ENCODE peak calls at places on chromosomes 11 and 22, in eight cellular contexts. One of them, this sample, is unnamed.

GRCh38 chr11:1392111-1392510 is 2.4 kb downstream of the BRSK2 start:
- DNase-seq in ecto neural progenitor cell: no peak
- DNase-seq in glomerular endothelial cell: no peak
- DNase-seq in substantia nigra: no peak
- DNase-seq in activated CD4-positive, alpha-beta T cell treated with anti-CD3 and anti-CD28 coated beads for 24 hours: no peak
- DNase-seq in CD4-positive, CD25-positive, alpha-beta regulatory T cell: no peak
- DNase-seq in NT2/D1: no peak
- DNase-seq in CD4-positive, alpha-beta T cell: no peak
- DNase-seq in this sample: no peak

GRCh38 chr11:1437500-1437899 is 47.8 kb downstream of the BRSK2 start:
- DNase-seq in CD4-positive, CD25-positive, alpha-beta regulatory T cell: no peak
- DNase-seq in activated CD4-positive, alpha-beta T cell treated with anti-CD3 and anti-CD28 coated beads for 24 hours: no peak
- DNase-seq in NT2/D1: no peak
- DNase-seq in substantia nigra: no peak
- DNase-seq in glomerular endothelial cell: no peak
- DNase-seq in CD4-positive, alpha-beta T cell: no peak
- DNase-seq in ecto neural progenitor cell: no peak
- DNase-seq in this sample: no peak

GRCh38 chr22:38230108-38230825 is 28.5 kb downstream of the MAFF start:
- DNase-seq in ecto neural progenitor cell: no peak
- DNase-seq in glomerular endothelial cell: peak
- DNase-seq in CD4-positive, alpha-beta T cell: peak
- DNase-seq in CD4-positive, CD25-positive, alpha-beta regulatory T cell: peak
- DNase-seq in substantia nigra: peak
- DNase-seq in activated CD4-positive, alpha-beta T cell treated with anti-CD3 and anti-CD28 coated beads for 24 hours: no peak
- DNase-seq in NT2/D1: peak
- DNase-seq in this sample: peak

GRCh38 chr11:86588566-86589090 is 83.8 kb downstream of the ME3 start:
- DNase-seq in CD4-positive, alpha-beta T cell: no peak
- DNase-seq in CD4-positive, CD25-positive, alpha-beta regulatory T cell: no peak
- DNase-seq in substantia nigra: no peak
- DNase-seq in ecto neural progenitor cell: peak
- DNase-seq in activated CD4-positive, alpha-beta T cell treated with anti-CD3 and anti-CD28 coated beads for 24 hours: no peak
- DNase-seq in glomerular endothelial cell: no peak
- DNase-seq in NT2/D1: no peak
- DNase-seq in this sample: no peak

GRCh38 chr22:30305519-30305905 is 16.2 kb upstream of the CASTOR1 start:
- DNase-seq in activated CD4-positive, alpha-beta T cell treated with anti-CD3 and anti-CD28 coated beads for 24 hours: no peak
- DNase-seq in glomerular endothelial cell: no peak
- DNase-seq in substantia nigra: no peak
- DNase-seq in CD4-positive, CD25-positive, alpha-beta regulatory T cell: peak
- DNase-seq in NT2/D1: no peak
- DNase-seq in ecto neural progenitor cell: no peak
- DNase-seq in CD4-positive, alpha-beta T cell: peak
- DNase-seq in this sample: peak

GRCh38 chr11:6813651-6814050 is 14.2 kb upstream of the OR6A2 start:
- DNase-seq in CD4-positive, CD25-positive, alpha-beta regulatory T cell: no peak
- DNase-seq in CD4-positive, alpha-beta T cell: no peak
- DNase-seq in substantia nigra: no peak
- DNase-seq in glomerular endothelial cell: no peak
- DNase-seq in ecto neural progenitor cell: no peak
- DNase-seq in NT2/D1: no peak
- DNase-seq in activated CD4-positive, alpha-beta T cell treated with anti-CD3 and anti-CD28 coated beads for 24 hours: no peak
- DNase-seq in this sample: no peak

GRCh38 chr22:20117656-20118571 is 888 bp upstream of the TRMT2A start:
- DNase-seq in CD4-positive, CD25-positive, alpha-beta regulatory T cell: peak
- DNase-seq in activated CD4-positive, alpha-beta T cell treated with anti-CD3 and anti-CD28 coated beads for 24 hours: peak
- DNase-seq in CD4-positive, alpha-beta T cell: no peak
- DNase-seq in substantia nigra: no peak
- DNase-seq in glomerular endothelial cell: no peak
- DNase-seq in ecto neural progenitor cell: no peak
- DNase-seq in NT2/D1: no peak
- DNase-seq in this sample: no peak

GRCh38 chr11:119461250-119461963 is 38.4 kb upstream of the THY1 start:
- DNase-seq in CD4-positive, alpha-beta T cell: no peak
- DNase-seq in substantia nigra: no peak
- DNase-seq in activated CD4-positive, alpha-beta T cell treated with anti-CD3 and anti-CD28 coated beads for 24 hours: no peak
- DNase-seq in ecto neural progenitor cell: no peak
- DNase-seq in CD4-positive, CD25-positive, alpha-beta regulatory T cell: no peak
- DNase-seq in glomerular endothelial cell: no peak
- DNase-seq in NT2/D1: no peak
- DNase-seq in this sample: no peak

GRCh38 chr11:1204381-1205101 is 18.3 kb upstream of the MUC5B start:
- DNase-seq in CD4-positive, alpha-beta T cell: no peak
- DNase-seq in activated CD4-positive, alpha-beta T cell treated with anti-CD3 and anti-CD28 coated beads for 24 hours: no peak
- DNase-seq in CD4-positive, CD25-positive, alpha-beta regulatory T cell: no peak
- DNase-seq in ecto neural progenitor cell: peak
- DNase-seq in glomerular endothelial cell: no peak
- DNase-seq in NT2/D1: no peak
- DNase-seq in substantia nigra: no peak
- DNase-seq in this sample: no peak

GRCh38 chr22:49962012-49962750 is 1.6 kb downstream of the PIM3 start:
- DNase-seq in ecto neural progenitor cell: peak
- DNase-seq in CD4-positive, CD25-positive, alpha-beta regulatory T cell: peak
- DNase-seq in activated CD4-positive, alpha-beta T cell treated with anti-CD3 and anti-CD28 coated beads for 24 hours: peak
- DNase-seq in glomerular endothelial cell: no peak
- DNase-seq in CD4-positive, alpha-beta T cell: peak
- DNase-seq in substantia nigra: peak
- DNase-seq in NT2/D1: peak
- DNase-seq in this sample: no peak

GRCh38 chr11:48341466-48341865 is 16.7 kb downstream of the OR4C3 start:
- DNase-seq in NT2/D1: no peak
- DNase-seq in ecto neural progenitor cell: no peak
- DNase-seq in activated CD4-positive, alpha-beta T cell treated with anti-CD3 and anti-CD28 coated beads for 24 hours: no peak
- DNase-seq in substantia nigra: no peak
- DNase-seq in CD4-positive, alpha-beta T cell: no peak
- DNase-seq in CD4-positive, CD25-positive, alpha-beta regulatory T cell: no peak
- DNase-seq in glomerular endothelial cell: no peak
- DNase-seq in this sample: no peak

GRCh38 chr11:64743591-64744543 is at the start of gene RASGRP2:
- DNase-seq in ecto neural progenitor cell: peak
- DNase-seq in glomerular endothelial cell: no peak
- DNase-seq in CD4-positive, alpha-beta T cell: peak
- DNase-seq in CD4-positive, CD25-positive, alpha-beta regulatory T cell: peak
- DNase-seq in NT2/D1: no peak
- DNase-seq in activated CD4-positive, alpha-beta T cell treated with anti-CD3 and anti-CD28 coated beads for 24 hours: peak
- DNase-seq in substantia nigra: peak
- DNase-seq in this sample: peak

GRCh38 chr11:95920460-95921105 is 3.3 kb downstream of the MTMR2 start:
- DNase-seq in glomerular endothelial cell: no peak
- DNase-seq in ecto neural progenitor cell: no peak
- DNase-seq in CD4-positive, alpha-beta T cell: no peak
- DNase-seq in CD4-positive, CD25-positive, alpha-beta regulatory T cell: no peak
- DNase-seq in NT2/D1: no peak
- DNase-seq in substantia nigra: no peak
- DNase-seq in activated CD4-positive, alpha-beta T cell treated with anti-CD3 and anti-CD28 coated beads for 24 hours: no peak
- DNase-seq in this sample: no peak

GRCh38 chr11:107953506-107953905 is 25.3 kb downstream of the RAB39A start:
- DNase-seq in NT2/D1: no peak
- DNase-seq in glomerular endothelial cell: no peak
- DNase-seq in activated CD4-positive, alpha-beta T cell treated with anti-CD3 and anti-CD28 coated beads for 24 hours: no peak
- DNase-seq in CD4-positive, CD25-positive, alpha-beta regulatory T cell: no peak
- DNase-seq in substantia nigra: no peak
- DNase-seq in ecto neural progenitor cell: no peak
- DNase-seq in CD4-positive, alpha-beta T cell: no peak
- DNase-seq in this sample: no peak

GRCh38 chr11:26867286-26867685 is 126.6 kb upstream of the FIBIN start:
- DNase-seq in CD4-positive, CD25-positive, alpha-beta regulatory T cell: no peak
- DNase-seq in ecto neural progenitor cell: no peak
- DNase-seq in activated CD4-positive, alpha-beta T cell treated with anti-CD3 and anti-CD28 coated beads for 24 hours: no peak
- DNase-seq in NT2/D1: no peak
- DNase-seq in substantia nigra: no peak
- DNase-seq in CD4-positive, alpha-beta T cell: no peak
- DNase-seq in glomerular endothelial cell: no peak
- DNase-seq in this sample: no peak

GRCh38 chr11:86571273-86571948 is 101.0 kb downstream of the ME3 start:
- DNase-seq in CD4-positive, CD25-positive, alpha-beta regulatory T cell: no peak
- DNase-seq in CD4-positive, alpha-beta T cell: no peak
- DNase-seq in ecto neural progenitor cell: peak
- DNase-seq in substantia nigra: no peak
- DNase-seq in glomerular endothelial cell: no peak
- DNase-seq in NT2/D1: peak
- DNase-seq in activated CD4-positive, alpha-beta T cell treated with anti-CD3 and anti-CD28 coated beads for 24 hours: no peak
- DNase-seq in this sample: no peak

GRCh38 chr11:9264381-9265210 is 554 bp downstream of the DENND5A start:
- DNase-seq in CD4-positive, alpha-beta T cell: peak
- DNase-seq in CD4-positive, CD25-positive, alpha-beta regulatory T cell: no peak
- DNase-seq in NT2/D1: no peak
- DNase-seq in glomerular endothelial cell: no peak
- DNase-seq in activated CD4-positive, alpha-beta T cell treated with anti-CD3 and anti-CD28 coated beads for 24 hours: peak
- DNase-seq in ecto neural progenitor cell: peak
- DNase-seq in substantia nigra: peak
- DNase-seq in this sample: peak

GRCh38 chr22:37270928-37271650 is 11.2 kb upstream of the CYTH4 start:
- DNase-seq in CD4-positive, CD25-positive, alpha-beta regulatory T cell: no peak
- DNase-seq in NT2/D1: no peak
- DNase-seq in glomerular endothelial cell: no peak
- DNase-seq in ecto neural progenitor cell: no peak
- DNase-seq in substantia nigra: no peak
- DNase-seq in activated CD4-positive, alpha-beta T cell treated with anti-CD3 and anti-CD28 coated beads for 24 hours: no peak
- DNase-seq in CD4-positive, alpha-beta T cell: no peak
- DNase-seq in this sample: no peak

GRCh38 chr11:69657911-69658605 is 17.1 kb downstream of the LTO1 start:
- DNase-seq in glomerular endothelial cell: no peak
- DNase-seq in ecto neural progenitor cell: peak
- DNase-seq in substantia nigra: no peak
- DNase-seq in activated CD4-positive, alpha-beta T cell treated with anti-CD3 and anti-CD28 coated beads for 24 hours: no peak
- DNase-seq in CD4-positive, CD25-positive, alpha-beta regulatory T cell: no peak
- DNase-seq in NT2/D1: peak
- DNase-seq in CD4-positive, alpha-beta T cell: no peak
- DNase-seq in this sample: no peak

GRCh38 chr22:37060801-37061610 is 9.5 kb downstream of the KCTD17 start:
- DNase-seq in substantia nigra: no peak
- DNase-seq in CD4-positive, alpha-beta T cell: no peak
- DNase-seq in ecto neural progenitor cell: no peak
- DNase-seq in activated CD4-positive, alpha-beta T cell treated with anti-CD3 and anti-CD28 coated beads for 24 hours: peak
- DNase-seq in glomerular endothelial cell: no peak
- DNase-seq in CD4-positive, CD25-positive, alpha-beta regulatory T cell: peak
- DNase-seq in NT2/D1: no peak
- DNase-seq in this sample: no peak